ENCODE peak calls at places on chromosomes 6 and 20, in eight cellular contexts. L, M, Y, W, O, C, Q and D are unnamed samples.

GRCh38 chr20:22508426-22508825 is 75.9 kb downstream of the FOXA2 start:
- DNase-seq in L (no peak), M (no peak), Y (no peak), W (no peak), O (no peak), C (no peak), Q (no peak), D (no peak)

GRCh38 chr6:134519456-134519855 is 201.5 kb upstream of the SGK1 start:
- DNase-seq in L (no peak), M (no peak), Y (peak; percentile 58), W (no peak), O (no peak), C (peak; percentile 51), Q (no peak), D (no peak)

GRCh38 chr6:142942805-142943227 is 2.2 kb downstream of the HIVEP2 start:
- DNase-seq in L (peak; percentile 13), M (peak; percentile 48), Y (no peak), W (no peak), O (no peak), C (no peak), Q (no peak), D (no peak)

GRCh38 chr20:54654460-54654859 is 179.1 kb downstream of the DOK5 start:
- DNase-seq in L (no peak), M (no peak), Y (no peak), W (no peak), O (no peak), C (no peak), Q (no peak), D (no peak)

GRCh38 chr6:43334466-43335095 is 26.0 kb upstream of the CRIP3 start:
- DNase-seq in L (peak; percentile 64), M (peak; percentile 68), Y (no peak), W (peak; percentile 33), O (no peak), C (no peak), Q (no peak), D (peak; percentile 48)

GRCh38 chr6:129498950-129499870 is 210.8 kb downstream of the ARHGAP18 start:
- DNase-seq in L (peak; percentile 49), M (peak; percentile 72), Y (peak; percentile 60), W (peak; percentile 19), O (no peak), C (no peak), Q (no peak), D (peak; percentile 4)

GRCh38 chr6:41294463-41294862 is 8.0 kb upstream of the TREM1 start:
- DNase-seq in L (no peak), M (no peak), Y (no peak), W (no peak), O (no peak), C (no peak), Q (no peak), D (no peak)

GRCh38 chr6:134267917-134268361 is 50.0 kb downstream of the SGK1 start:
- DNase-seq in L (no peak), M (no peak), Y (peak; percentile 86), W (peak; percentile 55), O (no peak), C (no peak), Q (peak; percentile 35), D (peak; percentile 87)

GRCh38 chr6:28257042-28257441 is 2.1 kb upstream of the NKAPL start:
- DNase-seq in L (no peak), M (no peak), Y (no peak), W (no peak), O (no peak), C (no peak), Q (no peak), D (no peak)

GRCh38 chr20:42261766-42262165 is 643.6 kb upstream of the CHD6 start:
- DNase-seq in L (no peak), M (no peak), Y (no peak), W (no peak), O (no peak), C (no peak), Q (no peak), D (no peak)

GRCh38 chr6:109304284-109305015 is 77.8 kb downstream of the CD164 start:
- DNase-seq in L (no peak), M (no peak), Y (no peak), W (no peak), O (no peak), C (no peak), Q (no peak), D (no peak)

GRCh38 chr6:155351273-155352129 is 37.2 kb upstream of the TFB1M start:
- DNase-seq in L (no peak), M (no peak), Y (no peak), W (no peak), O (no peak), C (no peak), Q (no peak), D (no peak)

GRCh38 chr6:140178550-140179334 is 804.3 kb upstream of the CITED2 start:
- DNase-seq in L (peak; percentile 48), M (peak; percentile 79), Y (no peak), W (no peak), O (no peak), C (no peak), Q (no peak), D (no peak)

GRCh38 chr6:84788689-84789088 is 24.3 kb upstream of the TBX18 start:
- DNase-seq in L (no peak), M (no peak), Y (no peak), W (no peak), O (no peak), C (no peak), Q (no peak), D (no peak)

GRCh38 chr6:167267896-167268528 is 23.1 kb upstream of the UNC93A start:
- DNase-seq in L (no peak), M (no peak), Y (no peak), W (no peak), O (no peak), C (no peak), Q (no peak), D (no peak)

GRCh38 chr6:117482240-117483003 is at the start of gene DCBLD1:
- DNase-seq in L (peak; percentile 96), M (peak; percentile 84), Y (peak; percentile 60), W (peak; percentile 62), O (no peak), C (peak; percentile 2), Q (peak; percentile 47), D (peak; percentile 81)

GRCh38 chr20:25245461-25245860 is 2.4 kb upstream of the PYGB start:
- DNase-seq in L (no peak), M (no peak), Y (no peak), W (no peak), O (no peak), C (no peak), Q (no peak), D (no peak)

GRCh38 chr20:35318502-35319157 is 26.4 kb upstream of the FAM83C start:
- DNase-seq in L (peak; percentile 48), M (peak; percentile 98), Y (no peak), W (no peak), O (no peak), C (no peak), Q (no peak), D (peak; percentile 10)

GRCh38 chr6:1200706-1201105 is 111.2 kb upstream of the FOXQ1 start:
- DNase-seq in L (peak; percentile 76), M (peak; percentile 94), Y (no peak), W (no peak), O (no peak), C (no peak), Q (no peak), D (no peak)

GRCh38 chr6:93013054-93013453 is 406.3 kb downstream of the EPHA7 start:
- DNase-seq in L (no peak), M (no peak), Y (no peak), W (no peak), O (no peak), C (no peak), Q (no peak), D (no peak)

GRCh38 chr6:131657630-131658111 is 20.6 kb downstream of the ENPP3 start:
- DNase-seq in L (peak; percentile 68), M (peak; percentile 56), Y (no peak), W (no peak), O (no peak), C (no peak), Q (no peak), D (no peak)

GRCh38 chr6:32973934-32974333 is 5.5 kb downstream of the BRD2 start:
- DNase-seq in L (peak; percentile 54), M (peak; percentile 65), Y (no peak), W (no peak), O (no peak), C (no peak), Q (no peak), D (no peak)

GRCh38 chr6:53066059-53066406 is 829 bp downstream of the FBXO9 start:
- DNase-seq in L (peak; percentile 68), M (peak; percentile 60), Y (peak; percentile 42), W (peak; percentile 10), O (no peak), C (peak; percentile 14), Q (no peak), D (peak; percentile 43)

GRCh38 chr20:44079968-44080560 is 106.9 kb downstream of the JPH2 start:
- DNase-seq in L (no peak), M (peak; percentile 32), Y (no peak), W (no peak), O (no peak), C (no peak), Q (no peak), D (no peak)

GRCh38 chr6:134435814-134436280 is 117.9 kb upstream of the SGK1 start:
- DNase-seq in L (no peak), M (no peak), Y (no peak), W (no peak), O (no peak), C (no peak), Q (no peak), D (no peak)

GRCh38 chr6:41508479-41508878 is 37.7 kb upstream of the FOXP4 start:
- DNase-seq in L (no peak), M (no peak), Y (no peak), W (no peak), O (no peak), C (no peak), Q (no peak), D (no peak)

GRCh38 chr6:107806675-107807074 is 17.4 kb downstream of the SCML4 start:
- DNase-seq in L (no peak), M (no peak), Y (no peak), W (no peak), O (no peak), C (no peak), Q (no peak), D (no peak)

GRCh38 chr6:108835218-108835850 is 12.9 kb upstream of the ARMC2 start:
- DNase-seq in L (peak; percentile 87), M (peak; percentile 74), Y (peak; percentile 88), W (peak; percentile 38), O (peak; percentile 57), C (peak; percentile 71), Q (peak; percentile 78), D (peak; percentile 86)

GRCh38 chr6:42227173-42227850 is 9.7 kb upstream of the MRPS10 start:
- DNase-seq in L (no peak), M (no peak), Y (no peak), W (no peak), O (no peak), C (no peak), Q (no peak), D (no peak)

GRCh38 chr6:53579338-53579737 is 34.4 kb upstream of the GCLC start:
- DNase-seq in L (no peak), M (no peak), Y (no peak), W (no peak), O (no peak), C (no peak), Q (no peak), D (no peak)

GRCh38 chr6:132993738-132994137 is 179.4 kb downstream of the RPS12 start:
- DNase-seq in L (no peak), M (no peak), Y (no peak), W (no peak), O (no peak), C (no peak), Q (no peak), D (no peak)

GRCh38 chr20:61887694-61888093 is 178.0 kb downstream of the TAF4 start:
- DNase-seq in L (no peak), M (no peak), Y (no peak), W (no peak), O (no peak), C (no peak), Q (no peak), D (no peak)

GRCh38 chr20:49630396-49630951 is 62.5 kb upstream of the PTGIS start:
- DNase-seq in L (no peak), M (no peak), Y (no peak), W (no peak), O (no peak), C (no peak), Q (no peak), D (peak; percentile 60)

GRCh38 chr6:129643968-129644367 is 66.0 kb downstream of the ARHGAP18 start:
- DNase-seq in L (no peak), M (no peak), Y (no peak), W (no peak), O (no peak), C (no peak), Q (no peak), D (no peak)